ENCODE peak calls at places on chromosomes 16 and 17, in four cellular contexts. T, N, G and R are unnamed samples. For H3K4me1, the result is how much of the 10 kb centered on the place peaks cover.

GRCh38 chr16:55701442-55702319 is 45.9 kb downstream of the SLC6A2 start:
- DNase-seq in N (peak), G (no peak), T (peak), R (no peak)

GRCh38 chr17:57284984-57285646 is 28.8 kb downstream of the MSI2 start:
- DNase-seq in T (no peak), N (peak), G (no peak), R (no peak)

GRCh38 chr17:64780096-64781012 is 118.2 kb upstream of the SMURF2 start:
- DNase-seq in G (no peak), N (peak), T (peak), R (no peak)

GRCh38 chr17:76905836-76906235 is 37.6 kb downstream of the MGAT5B start:
- DNase-seq in T (no peak), N (no peak), G (no peak), R (no peak)

GRCh38 chr16:48612621-48613020 is 2.6 kb upstream of the N4BP1 start:
- DNase-seq in N (no peak), G (no peak), T (peak), R (no peak)

GRCh38 chr17:76075364-76076099 is 951 bp downstream of the GALR2 start:
- DNase-seq in N (no peak), T (no peak), G (no peak), R (no peak)

GRCh38 chr17:81002409-81003361 is 11.0 kb downstream of the CHMP6 start:
- DNase-seq in G (no peak), N (peak), T (peak), R (no peak)

GRCh38 chr17:7884581-7885356 is 3.8 kb upstream of the CHD3 start:
- DNase-seq in T (peak), N (peak), G (no peak), R (no peak)

GRCh38 chr16:86956437-86956836 is 360.8 kb downstream of the C16orf95 start:
- DNase-seq in G (no peak), T (no peak), N (no peak), R (no peak)

GRCh38 chr17:37671813-37672544 is 28.7 kb upstream of the DDX52 start:
- DNase-seq in N (no peak), T (no peak), G (no peak), R (no peak)

GRCh38 chr16:4769306-4769638 is 2.3 kb upstream of the ZNF500 start:
- DNase-seq in N (no peak), T (no peak), G (no peak), R (no peak)

GRCh38 chr17:59149841-59150511 is 5.0 kb downstream of the SKA2 start:
- DNase-seq in G (no peak), T (no peak), N (no peak), R (no peak)

GRCh38 chr17:48261297-48261880 is 153.8 kb downstream of the SNX11 start:
- DNase-seq in T (no peak), G (peak), N (no peak), R (no peak)

GRCh38 chr16:2816751-2817495 is at the start of gene PRSS21:
- DNase-seq in N (peak), G (no peak), T (no peak), R (no peak)

GRCh38 chr17:45050680-45051059 is 762 bp downstream of the DCAKD start:
- DNase-seq in T (no peak), N (no peak), G (no peak), R (no peak)

GRCh38 chr17:8315740-8316217 is 5.7 kb downstream of the ARHGEF15 start:
- DNase-seq in T (no peak), N (no peak), G (no peak), R (no peak)

GRCh38 chr17:18139949-18140348 is 31.4 kb downstream of the MYO15A start:
- DNase-seq in G (no peak), T (no peak), N (no peak), R (no peak)

GRCh38 chr17:39738568-39738901 is 797 bp downstream of the GRB7 start:
- DNase-seq in T (peak), G (no peak), N (peak), R (no peak)

GRCh38 chr16:52976539-52977167 is 76.0 kb downstream of the CHD9NB start:
- DNase-seq in N (no peak), G (no peak), T (no peak), R (no peak)

GRCh38 chr17:15261818-15262290 is 3.3 kb downstream of the PMP22 start:
- DNase-seq in T (no peak), N (no peak), G (no peak), R (no peak)

GRCh38 chr17:15261063-15261817 is 3.9 kb downstream of the PMP22 start:
- DNase-seq in N (peak), G (no peak), T (peak), R (no peak)

GRCh38 chr17:15263206-15263579 is 1.9 kb downstream of the PMP22 start:
- DNase-seq in T (peak), G (no peak), N (peak), R (no peak)

GRCh38 chr17:15263680-15264079 is 1.4 kb downstream of the PMP22 start:
- DNase-seq in G (no peak), T (no peak), N (no peak), R (no peak)

DNA sequence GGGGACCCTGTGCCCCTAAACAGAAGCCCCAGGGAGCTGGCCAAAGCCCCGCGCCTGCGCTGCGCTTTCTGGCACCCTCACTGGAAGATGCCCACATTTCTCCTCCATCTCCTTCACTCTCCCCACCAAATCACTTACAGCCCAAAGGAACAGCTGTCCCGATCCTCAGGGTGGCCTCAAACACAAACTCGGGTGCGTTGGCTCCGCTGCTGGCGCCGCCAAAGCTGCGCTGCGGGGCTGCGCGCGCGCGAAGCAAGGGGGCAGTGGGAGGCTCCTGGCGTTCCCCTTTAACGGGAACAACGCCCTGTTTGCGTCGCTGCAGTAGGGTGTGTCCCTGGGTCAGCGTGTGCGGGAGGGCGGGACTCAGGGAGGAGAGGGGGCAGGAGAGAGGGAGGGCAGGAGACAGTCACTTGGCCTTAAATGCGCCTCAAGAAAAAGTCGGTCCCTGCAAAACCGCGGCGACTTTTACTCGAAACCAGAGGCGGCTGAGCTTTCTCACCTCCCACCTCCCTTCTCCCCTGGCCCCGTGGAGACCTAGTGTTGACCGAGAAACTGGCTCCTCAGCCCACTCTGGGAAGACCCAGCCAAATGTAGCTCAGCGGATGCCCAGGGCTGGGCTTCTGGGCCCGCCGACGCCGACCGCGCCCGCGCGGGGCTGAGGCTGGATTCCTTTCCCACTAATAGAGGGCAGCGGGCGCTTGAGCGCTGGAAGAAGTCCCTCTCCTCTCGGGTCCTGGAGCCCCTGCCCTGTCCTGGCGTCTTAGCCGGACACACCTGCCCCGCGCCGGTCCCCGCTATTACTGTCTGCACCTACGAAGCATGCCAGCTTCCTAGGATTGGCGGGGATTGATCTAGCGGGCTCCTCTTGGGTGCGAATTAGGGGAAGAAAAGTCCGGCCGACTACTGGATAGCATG is 2.6 kb downstream of the PMP22 start:
- DNase-seq in G (no peak), T (peak), N (peak), R (peak)
- TF ChIP-seq POLR2AphosphoS5 in G (no peak), T (peak), N (peak), R (peak)

DNA sequence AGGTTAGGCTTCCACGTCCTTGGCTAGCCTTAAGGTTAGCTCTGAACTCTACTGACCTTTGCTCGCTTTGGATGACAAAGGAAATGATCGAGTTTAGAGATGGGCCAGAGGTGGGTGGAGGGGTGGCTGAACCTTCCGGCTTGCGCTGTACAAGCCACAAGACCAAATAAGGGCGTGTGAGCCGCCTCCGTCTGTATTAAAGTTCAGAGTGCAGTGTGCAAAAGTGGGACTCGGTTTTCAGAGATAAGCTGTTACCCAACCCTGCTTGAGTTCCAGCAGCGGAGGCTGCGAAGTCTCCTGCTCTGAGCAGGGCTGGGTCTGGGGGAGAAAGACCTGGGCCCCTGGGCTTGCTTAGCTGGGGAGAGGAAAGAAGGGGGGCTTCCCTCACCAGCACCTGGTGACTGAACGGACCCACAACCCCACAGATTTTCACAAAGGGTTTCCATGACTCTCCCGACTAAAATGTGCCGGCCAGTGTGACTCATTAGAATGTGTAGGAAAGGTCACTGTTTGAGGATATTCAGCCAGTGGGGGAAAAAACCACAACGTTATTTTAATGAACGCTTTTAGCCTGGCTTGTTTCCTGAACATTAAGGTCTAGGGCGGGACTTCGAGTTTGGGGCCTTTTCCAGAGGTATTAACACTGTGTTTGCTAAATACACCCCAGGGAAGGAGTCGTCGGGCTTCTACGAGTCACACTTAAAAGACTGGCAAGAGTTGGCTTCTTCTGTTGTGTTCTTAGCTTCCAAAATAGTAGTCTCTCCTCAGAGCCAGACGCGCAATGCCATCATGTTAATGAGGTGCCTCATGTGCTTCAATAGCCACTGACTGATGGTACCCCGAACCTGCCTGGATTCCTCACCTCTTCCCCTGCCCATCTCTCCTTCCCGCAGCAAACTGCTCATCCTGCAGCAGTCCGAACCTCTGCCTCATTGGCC is 67.0 kb downstream of the CENPV start:
- DNase-seq in N (peak), G (peak), T (peak), R (no peak)
- H3K4me1 ChIP-seq in N (under half), G (under half), T (half or more), R (under half)

DNA sequence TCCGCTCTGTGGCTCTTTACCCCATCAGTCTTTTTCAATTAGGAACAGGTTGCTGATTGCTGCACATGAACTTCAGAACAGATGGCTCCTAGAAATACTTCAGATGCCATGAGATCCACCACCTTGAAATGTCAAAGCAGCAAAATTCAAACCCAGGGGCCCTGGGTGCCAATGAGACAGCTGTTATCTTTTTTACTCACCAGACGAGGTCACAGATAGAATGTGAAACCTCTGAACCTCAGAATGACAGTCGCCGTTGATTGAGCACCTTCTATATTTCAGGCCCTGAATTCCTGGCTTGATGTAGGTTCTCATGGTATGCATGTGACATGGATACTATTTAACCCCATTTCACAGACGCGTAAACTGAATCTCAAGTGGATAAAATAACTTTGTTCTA is 63.0 kb downstream of the MAF start:
- DNase-seq in G (no peak), N (no peak), T (no peak), R (no peak)
- TF ChIP-seq CTCF in G (no peak), N (no peak), T (no peak), R (no peak)

GRCh38 chr16:67311607-67312449 is 14.7 kb downstream of the KCTD19 start:
- DNase-seq in G (no peak), T (no peak), N (no peak), R (no peak)
- TF ChIP-seq POLR2AphosphoS5 in G (no peak), T (no peak), N (no peak), R (no peak)